ENCODE peak calls at places on chromosome 7, in ten cellular contexts. R, J, Z, U, X, T, P, B, Q and E are unnamed samples.

GRCh38 chr7:100127866-100128601 is 1.3 kb downstream of the MBLAC1 start:
- DNase-seq in P (no peak), B (peak; percentile 78), X (no peak), T (no peak), R (no peak), J (no peak), U (peak; percentile 23), Z (peak; percentile 48), Q (no peak), E (peak; percentile 63)

GRCh38 chr7:127419196-127419595 is 26.7 kb upstream of the ZNF800 start:
- DNase-seq in X (no peak), P (no peak), U (no peak), Z (no peak), B (no peak), T (no peak), J (no peak), R (no peak), Q (no peak), E (no peak)

GRCh38 chr7:44755698-44756627 is 7.3 kb downstream of the ZMIZ2 start:
- DNase-seq in P (no peak), T (no peak), R (no peak), U (no peak), Z (no peak), J (no peak), B (no peak), Q (no peak), X (no peak), E (peak; percentile 91)

GRCh38 chr7:74037609-74038008 is 9.6 kb downstream of the ELN start:
- DNase-seq in Q (no peak), B (no peak), U (no peak), R (no peak), T (no peak), P (no peak), J (no peak), X (no peak), Z (no peak), E (peak; percentile 35)

GRCh38 chr7:24284699-24285506 is 913 bp downstream of the NPY start:
- DNase-seq in B (peak; percentile 82), Z (peak; percentile 11), T (peak; percentile 64), R (no peak), P (no peak), X (no peak), U (no peak), Q (no peak), J (no peak), E (peak; percentile 62)

GRCh38 chr7:29892231-29892630 is 85.9 kb downstream of the WIPF3 start:
- DNase-seq in X (no peak), Q (no peak), R (no peak), T (no peak), B (no peak), J (no peak), U (no peak), P (no peak), Z (no peak), E (no peak)

GRCh38 chr7:65295409-65295808 is 78.2 kb upstream of the ZNF92 start:
- DNase-seq in Z (no peak), X (no peak), B (no peak), P (no peak), Q (no peak), R (no peak), J (no peak), T (no peak), U (no peak), E (no peak)

GRCh38 chr7:150897502-150898474 is 45.5 kb downstream of the AOC1 start:
- DNase-seq in Q (no peak), B (no peak), X (no peak), R (no peak), J (no peak), T (no peak), P (no peak), Z (no peak), U (no peak), E (no peak)

GRCh38 chr7:45236666-45237065 is 79.1 kb downstream of the RAMP3 start:
- DNase-seq in Q (no peak), U (no peak), J (peak; percentile 39), T (no peak), Z (no peak), P (no peak), R (no peak), X (no peak), B (no peak), E (no peak)

GRCh38 chr7:101370836-101371235 is 8.2 kb downstream of the COL26A1 start:
- DNase-seq in T (no peak), Z (no peak), B (no peak), P (no peak), Q (no peak), R (no peak), X (no peak), J (no peak), U (no peak), E (peak; percentile 34)

GRCh38 chr7:84088669-84089278 is 105.8 kb downstream of the SEMA3A start:
- DNase-seq in B (no peak), P (no peak), T (no peak), X (no peak), Q (no peak), U (no peak), Z (no peak), J (peak; percentile 58), R (no peak), E (no peak)

GRCh38 chr7:100209493-100209892 is 10.3 kb upstream of the PVRIG start:
- DNase-seq in R (no peak), U (no peak), X (no peak), Q (no peak), B (no peak), T (no peak), Z (no peak), J (no peak), P (no peak), E (no peak)

GRCh38 chr7:116952640-116953371 is 495 bp upstream of the ST7 start:
- DNase-seq in J (peak; percentile 33), X (peak; percentile 21), T (no peak), Z (peak; percentile 42), Q (peak; percentile 62), U (peak; percentile 67), P (peak; percentile 73), B (peak; percentile 71), R (peak; percentile 84), E (peak; percentile 11)

DNA sequence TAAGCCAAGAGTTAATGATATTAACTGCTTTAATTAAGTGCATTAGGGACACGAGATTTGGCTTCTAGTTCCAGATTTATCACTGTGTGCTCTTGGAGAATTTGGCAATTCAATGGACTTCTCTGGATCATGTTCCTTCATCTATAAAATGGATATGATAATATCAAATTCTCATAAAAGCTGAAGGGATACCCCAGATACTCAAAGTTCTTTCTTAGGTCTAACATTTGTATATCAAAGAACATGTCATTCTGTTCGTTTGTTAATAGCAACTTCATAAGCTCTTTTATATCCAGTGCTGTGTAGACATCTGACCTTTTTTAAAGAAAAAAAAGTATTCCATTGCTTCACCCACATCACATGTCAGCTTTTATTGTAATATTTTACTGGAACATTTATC is 54.6 kb upstream of the HDAC9 start:
- DNase-seq in U (no peak), Q (no peak), P (no peak), T (no peak), X (no peak), J (no peak), Z (no peak), R (no peak), B (no peak), E (no peak)
- H3K4me1 ChIP-seq in U (peaks cover 5% of the 10 kb centered on the region), Q (no peaks in the 10 kb centered on the region), P (no peaks in the 10 kb centered on the region), T (no peaks in the 10 kb centered on the region), X (no peaks in the 10 kb centered on the region), J (peaks cover 2% of the 10 kb centered on the region), Z (no peaks in the 10 kb centered on the region), R (no peaks in the 10 kb centered on the region), B (peaks cover 6% of the 10 kb centered on the region), E (no peaks in the 10 kb centered on the region)

GRCh38 chr7:17878621-17879020 is 61.7 kb downstream of the SNX13 start:
- DNase-seq in P (no peak), J (no peak), T (no peak), R (no peak), Z (no peak), B (no peak), X (no peak), U (no peak), Q (no peak), E (no peak)
- H3K4me1 ChIP-seq in P (no peaks in the 10 kb centered on the region), J (no peaks in the 10 kb centered on the region), T (no peaks in the 10 kb centered on the region), R (no peaks in the 10 kb centered on the region), Z (no peaks in the 10 kb centered on the region), B (no peaks in the 10 kb centered on the region), X (no peaks in the 10 kb centered on the region), U (no peaks in the 10 kb centered on the region), Q (no peaks in the 10 kb centered on the region), E (no peaks in the 10 kb centered on the region)

GRCh38 chr7:50778189-50778588 is 4.5 kb downstream of the GRB10 start:
- DNase-seq in Z (no peak), Q (peak; percentile 48), U (no peak), T (no peak), R (no peak), P (no peak), B (no peak), X (no peak), J (no peak), E (no peak)
- H3K4me1 ChIP-seq in Z (peaks cover 41% of the 10 kb centered on the region), Q (peaks cover 29% of the 10 kb centered on the region), U (no peaks in the 10 kb centered on the region), T (peaks cover 10% of the 10 kb centered on the region), R (peaks cover 27% of the 10 kb centered on the region), P (no peaks in the 10 kb centered on the region), B (peaks cover 10% of the 10 kb centered on the region), X (peaks cover 28% of the 10 kb centered on the region), J (no peaks in the 10 kb centered on the region), E (peaks cover 6% of the 10 kb centered on the region)

GRCh38 chr7:55062106-55062499 is 43.3 kb downstream of the EGFR start:
- DNase-seq in P (no peak), U (no peak), B (no peak), J (no peak), T (no peak), X (no peak), Z (no peak), R (no peak), Q (no peak), E (no peak)
- H3K4me1 ChIP-seq in P (peaks cover 8% of the 10 kb centered on the region), U (peaks cover 7% of the 10 kb centered on the region), B (peaks cover 21% of the 10 kb centered on the region), J (peaks cover 40% of the 10 kb centered on the region), T (peaks cover 4% of the 10 kb centered on the region), X (peaks cover 92% of the 10 kb centered on the region), Z (peaks cover 26% of the 10 kb centered on the region), R (peaks cover 22% of the 10 kb centered on the region), Q (peaks cover 34% of the 10 kb centered on the region), E (peaks cover 86% of the 10 kb centered on the region)